ENCODE peak calls at places on chromosomes 1 and 21, in nine cellular contexts. B is amygdala; J is endothelial cell; D is DND-41; N is coronary artery; Q is activated CD4-positive, alpha-beta T cell treated with anti-CD3 and anti-CD28 coated beads, Interleukin-2, amount 50 U/mL, for 4 hours; H is gastrocnemius medialis; V is HEK293T; F is activated T-helper 1 cell treated with anti-CD3 and anti-CD28 coated beads, Interleukin-2, amount 50 U/mL, for 16 hours. Z is an unnamed sample.

GRCh38 chr1:168629466-168629865 is 53.1 kb downstream of the XCL1 start:
- DNase-seq in B (no peak), J (no peak), D (no peak), N (no peak), Q (no peak), H (no peak), V (no peak), F (no peak), Z (no peak)

GRCh38 chr1:3940081-3940755 is 40.1 kb upstream of the C1orf174 start:
- DNase-seq in B (no peak), J (no peak), D (no peak), N (no peak), Q (no peak), H (no peak), V (no peak), F (no peak), Z (no peak)

GRCh38 chr1:163258181-163258580 is 55.5 kb upstream of the RGS5 start:
- DNase-seq in B (no peak), J (no peak), D (no peak), N (no peak), Q (no peak), H (no peak), V (no peak), F (no peak), Z (no peak)

GRCh38 chr1:39886757-39887231 is 3.5 kb upstream of the TRIT1 start:
- DNase-seq in B (no peak), J (no peak), D (no peak), N (no peak), Q (no peak), H (no peak), V (no peak), F (no peak), Z (no peak)

GRCh38 chr1:31861346-31861745 is 45.5 kb upstream of the SPOCD1 start:
- DNase-seq in B (no peak), J (no peak), D (no peak), N (no peak), Q (no peak), H (no peak), V (no peak), F (no peak), Z (no peak)

GRCh38 chr1:6884652-6885153 is 99.4 kb downstream of the CAMTA1 start:
- DNase-seq in B (no peak), J (no peak), D (no peak), N (no peak), Q (no peak), H (no peak), V (no peak), F (no peak), Z (peak)

GRCh38 chr1:158067651-158068050 is 74.2 kb downstream of the KIRREL1 start:
- DNase-seq in B (no peak), J (no peak), D (no peak), N (no peak), Q (no peak), H (no peak), V (no peak), F (no peak), Z (peak)

GRCh38 chr1:116553386-116554115 is 17.3 kb downstream of the CD58 start:
- DNase-seq in B (no peak), J (no peak), D (no peak), N (no peak), Q (no peak), H (no peak), V (no peak), F (no peak), Z (peak)

GRCh38 chr1:63724375-63724774 is 49.4 kb upstream of the ROR1 start:
- DNase-seq in B (no peak), J (no peak), D (no peak), N (no peak), Q (no peak), H (no peak), V (no peak), F (no peak), Z (no peak)

GRCh38 chr1:183164963-183165362 is 21.1 kb upstream of the LAMC2 start:
- DNase-seq in B (no peak), J (no peak), D (no peak), N (no peak), Q (no peak), H (no peak), V (no peak), F (no peak), Z (peak)

GRCh38 chr1:75233302-75233929 is 99.2 kb downstream of the LHX8 start:
- DNase-seq in B (no peak), J (peak), D (no peak), N (no peak), Q (no peak), H (no peak), V (peak), F (no peak), Z (peak)

GRCh38 chr1:234553241-234554156 is 56.5 kb downstream of the IRF2BP2 start:
- DNase-seq in B (no peak), J (no peak), D (no peak), N (peak), Q (no peak), H (no peak), V (no peak), F (no peak), Z (peak)

GRCh38 chr1:96075704-96076455 is 645.7 kb upstream of the PTBP2 start:
- DNase-seq in B (no peak), J (no peak), D (no peak), N (no peak), Q (no peak), H (no peak), V (no peak), F (no peak), Z (no peak)

GRCh38 chr1:2194898-2195673 is 514 bp upstream of the FAAP20 start:
- DNase-seq in B (peak), J (peak), D (peak), N (peak), Q (peak), H (peak), V (peak), F (peak), Z (peak)

GRCh38 chr21:42191978-42192595 is 26.9 kb upstream of the ABCG1 start:
- DNase-seq in B (no peak), J (no peak), D (no peak), N (no peak), Q (no peak), H (no peak), V (no peak), F (no peak), Z (no peak)

GRCh38 chr1:226059709-226060108 is 2.8 kb upstream of the H3-3A start:
- DNase-seq in B (no peak), J (no peak), D (no peak), N (no peak), Q (no peak), H (no peak), V (no peak), F (no peak), Z (no peak)

GRCh38 chr21:27561116-27561515 is 594.2 kb upstream of the ADAMTS5 start:
- DNase-seq in B (no peak), J (no peak), D (no peak), N (no peak), Q (no peak), H (peak), V (no peak), F (no peak), Z (no peak)

GRCh38 chr1:54107131-54107530 is 45.7 kb downstream of the CDCP2 start:
- DNase-seq in B (no peak), J (no peak), D (no peak), N (no peak), Q (no peak), H (no peak), V (peak), F (no peak), Z (no peak)

GRCh38 chr1:229843627-229844238 is 217.7 kb downstream of the URB2 start:
- DNase-seq in B (no peak), J (no peak), D (no peak), N (no peak), Q (no peak), H (peak), V (peak), F (no peak), Z (peak)

GRCh38 chr1:221431068-221431651 is 310.7 kb downstream of the DUSP10 start:
- DNase-seq in B (no peak), J (no peak), D (no peak), N (no peak), Q (no peak), H (no peak), V (no peak), F (no peak), Z (no peak)

GRCh38 chr1:45846931-45847330 is 43.5 kb downstream of the MAST2 start:
- DNase-seq in B (no peak), J (no peak), D (no peak), N (no peak), Q (no peak), H (no peak), V (no peak), F (no peak), Z (no peak)

GRCh38 chr1:18575620-18576019 is 55.0 kb upstream of the PAX7 start:
- DNase-seq in B (no peak), J (peak), D (peak), N (no peak), Q (no peak), H (no peak), V (peak), F (no peak), Z (peak)

GRCh38 chr1:167683641-167684502 is 37.9 kb upstream of the MPZL1 start:
- DNase-seq in B (no peak), J (peak), D (no peak), N (no peak), Q (no peak), H (no peak), V (no peak), F (no peak), Z (no peak)

GRCh38 chr1:162922196-162922595 is 61.2 kb upstream of the CCDC190 start:
- DNase-seq in B (no peak), J (no peak), D (peak), N (no peak), Q (no peak), H (no peak), V (no peak), F (no peak), Z (no peak)

GRCh38 chr1:38055965-38056364 is 9.4 kb upstream of the POU3F1 start:
- DNase-seq in B (no peak), J (no peak), D (no peak), N (no peak), Q (no peak), H (no peak), V (no peak), F (no peak), Z (no peak)

GRCh38 chr1:235442788-235443429 is 61.3 kb downstream of the B3GALNT2 start:
- DNase-seq in B (no peak), J (no peak), D (no peak), N (no peak), Q (no peak), H (no peak), V (no peak), F (no peak), Z (peak)

GRCh38 chr21:44568667-44569556 is 4.6 kb upstream of the KRTAP10-4 start:
- DNase-seq in B (no peak), J (no peak), D (no peak), N (no peak), Q (no peak), H (no peak), V (no peak), F (no peak), Z (no peak)